ENCODE peak calls at places on chromosomes 4 and X, in ten cellular contexts. A, U, T, L, S, P, D, O, I and N are unnamed samples.

GRCh38 chr4:71333960-71334951 is 4.6 kb upstream of the SLC4A4 start:
- DNase-seq in O (no peak), A (no peak), P (no peak), S (no peak), I (no peak), D (peak; percentile 66), T (no peak), L (no peak), U (no peak), N (peak; percentile 70)

GRCh38 chrX:57573754-57574153 is 18.1 kb upstream of the ZXDB start:
- DNase-seq in D (peak; percentile 17), A (no peak), I (peak; percentile 57), U (no peak), P (no peak), O (no peak), T (no peak), L (peak; percentile 11), S (no peak), N (peak; percentile 3)

GRCh38 chrX:10326578-10326977 is 169.8 kb downstream of the CLCN4 start:
- DNase-seq in P (no peak), D (peak; percentile 43), S (peak; percentile 77), A (no peak), U (no peak), T (no peak), I (peak; percentile 30), O (no peak), L (peak; percentile 1), N (no peak)

GRCh38 chrX:554271-554670 is 76.3 kb upstream of the SHOX start:
- DNase-seq in I (no peak), O (no peak), T (no peak), S (no peak), U (no peak), D (no peak), L (no peak), A (no peak), P (no peak), N (no peak)

GRCh38 chr4:86129546-86129945 is 230.3 kb downstream of the MAPK10 start:
- DNase-seq in P (no peak), I (no peak), T (no peak), S (no peak), A (no peak), O (no peak), D (no peak), U (no peak), L (no peak), N (no peak)

GRCh38 chr4:53854991-53855885 is 209.2 kb downstream of the CHIC2 start:
- DNase-seq in S (no peak), O (no peak), A (no peak), L (no peak), T (no peak), U (peak; percentile 46), P (no peak), I (peak; percentile 10), D (peak; percentile 60), N (no peak)

GRCh38 chr4:83618991-83619390 is 83.1 kb downstream of the GPAT3 start:
- DNase-seq in U (no peak), O (peak; percentile 63), I (peak; percentile 80), D (peak; percentile 44), L (peak; percentile 26), T (no peak), S (no peak), A (no peak), P (no peak), N (no peak)

GRCh38 chrX:13077168-13077567 is 32.7 kb upstream of the FAM9C start:
- DNase-seq in T (no peak), I (peak; percentile 78), A (no peak), S (no peak), L (peak; percentile 64), O (no peak), D (peak; percentile 47), P (no peak), U (no peak), N (no peak)

GRCh38 chr4:18020145-18020670 is 1.3 kb downstream of the LCORL start:
- DNase-seq in A (no peak), O (peak; percentile 19), D (peak; percentile 12), P (no peak), T (no peak), U (no peak), I (peak; percentile 66), S (no peak), L (peak; percentile 27), N (no peak)

GRCh38 chr4:18022572-18023039 is 1.1 kb upstream of the LCORL start:
- DNase-seq in L (no peak), P (no peak), T (no peak), O (no peak), A (no peak), I (no peak), U (no peak), D (peak; percentile 5), S (no peak), N (no peak)

GRCh38 chr4:18021470-18021719 is 160 bp downstream of the LCORL start:
- DNase-seq in U (no peak), D (peak; percentile 20), O (no peak), T (no peak), P (no peak), L (no peak), S (no peak), A (peak; percentile 6), I (no peak), N (no peak)

GRCh38 chr4:18020671-18021469 is 685 bp downstream of the LCORL start:
- DNase-seq in U (peak; percentile 77), D (peak; percentile 83), T (peak; percentile 92), O (peak; percentile 70), A (peak; percentile 33), P (peak; percentile 39), I (peak; percentile 89), S (peak; percentile 81), L (peak; percentile 69), N (peak; percentile 47)

DNA sequence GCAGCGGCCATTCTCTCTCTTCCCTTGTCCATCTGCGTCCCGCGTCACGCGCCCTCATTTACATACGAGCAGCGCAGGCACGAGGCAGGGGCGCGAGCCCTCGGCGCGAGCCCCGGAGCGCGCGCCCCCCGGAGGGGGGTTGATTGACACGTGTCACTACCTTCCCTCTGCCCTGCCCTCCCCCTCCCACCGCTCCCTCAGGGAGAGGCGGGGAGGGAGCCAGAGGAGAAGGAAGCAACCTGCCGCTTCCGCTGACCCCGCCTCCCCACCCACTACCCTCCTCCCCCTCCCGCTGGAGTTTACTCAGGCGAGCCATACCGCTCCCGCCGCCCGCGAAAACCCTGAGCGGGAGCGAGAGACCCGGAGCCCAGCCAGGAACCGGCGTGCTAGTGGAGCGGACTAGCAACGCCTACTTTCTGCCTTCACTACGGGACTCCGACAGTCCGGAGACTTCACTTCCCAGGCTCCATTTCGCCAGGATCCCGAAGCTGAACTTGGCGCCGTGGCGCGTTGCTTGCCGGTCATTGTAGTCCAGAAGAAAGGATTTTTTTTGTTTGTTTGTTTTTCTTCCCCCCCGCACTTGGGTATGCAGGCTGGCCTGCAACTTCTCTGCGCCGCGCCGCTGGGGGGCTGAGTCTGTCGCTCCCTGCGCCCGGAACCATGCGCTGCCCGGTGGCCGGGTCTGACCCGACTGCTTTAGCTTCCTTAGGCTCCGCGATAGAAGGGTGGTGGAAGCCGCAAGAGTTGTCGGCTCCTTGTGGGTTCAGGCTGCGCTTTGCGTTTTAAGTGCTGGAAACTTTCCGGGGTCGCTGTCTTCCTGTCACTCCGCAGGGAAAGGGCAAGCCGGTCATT is at the start of gene LCORL:
- DNase-seq in T (peak; percentile 98), S (peak; percentile 93), I (peak; percentile 99), O (peak; percentile 93), L (peak; percentile 97), A (peak; percentile 85), P (peak; percentile 89), U (peak; percentile 94), D (peak; percentile 95), N (peak; percentile 97)
- TF ChIP-seq POLR2A in T (no peak), S (peak; percentile 40), I (peak; percentile 74), O (no peak), L (no peak), A (no peak), P (no peak), U (no peak), D (no peak), N (peak; percentile 35)

GRCh38 chrX:96372313-96373046 is 312.2 kb upstream of the DIAPH2 start:
- DNase-seq in A (no peak), O (no peak), D (peak; percentile 70), T (no peak), I (peak; percentile 67), U (no peak), S (peak; percentile 66), L (peak; percentile 43), P (no peak), N (peak; percentile 21)

DNA sequence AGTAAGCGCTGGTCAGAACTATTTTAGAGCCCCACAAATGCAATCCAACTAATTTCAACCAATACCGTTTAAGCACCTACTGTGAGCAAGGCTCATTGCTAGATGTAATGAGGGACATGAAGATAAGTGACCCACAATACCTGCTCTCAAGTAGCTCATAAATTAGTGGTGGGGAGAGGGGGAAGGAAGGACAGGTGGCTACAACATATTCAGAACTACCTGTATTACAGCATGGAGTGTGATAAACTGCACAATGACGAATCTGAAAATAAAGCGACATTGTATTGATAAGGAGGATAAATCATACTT is 311.6 kb upstream of the DIAPH2 start:
- DNase-seq in T (no peak), A (no peak), D (no peak), I (no peak), O (no peak), P (no peak), S (no peak), L (no peak), U (no peak), N (no peak)
- TF ChIP-seq CTCF in T (no peak), A (no peak), D (no peak), I (no peak), O (no peak), P (no peak), S (no peak), L (no peak), U (no peak), N (no peak)

DNA sequence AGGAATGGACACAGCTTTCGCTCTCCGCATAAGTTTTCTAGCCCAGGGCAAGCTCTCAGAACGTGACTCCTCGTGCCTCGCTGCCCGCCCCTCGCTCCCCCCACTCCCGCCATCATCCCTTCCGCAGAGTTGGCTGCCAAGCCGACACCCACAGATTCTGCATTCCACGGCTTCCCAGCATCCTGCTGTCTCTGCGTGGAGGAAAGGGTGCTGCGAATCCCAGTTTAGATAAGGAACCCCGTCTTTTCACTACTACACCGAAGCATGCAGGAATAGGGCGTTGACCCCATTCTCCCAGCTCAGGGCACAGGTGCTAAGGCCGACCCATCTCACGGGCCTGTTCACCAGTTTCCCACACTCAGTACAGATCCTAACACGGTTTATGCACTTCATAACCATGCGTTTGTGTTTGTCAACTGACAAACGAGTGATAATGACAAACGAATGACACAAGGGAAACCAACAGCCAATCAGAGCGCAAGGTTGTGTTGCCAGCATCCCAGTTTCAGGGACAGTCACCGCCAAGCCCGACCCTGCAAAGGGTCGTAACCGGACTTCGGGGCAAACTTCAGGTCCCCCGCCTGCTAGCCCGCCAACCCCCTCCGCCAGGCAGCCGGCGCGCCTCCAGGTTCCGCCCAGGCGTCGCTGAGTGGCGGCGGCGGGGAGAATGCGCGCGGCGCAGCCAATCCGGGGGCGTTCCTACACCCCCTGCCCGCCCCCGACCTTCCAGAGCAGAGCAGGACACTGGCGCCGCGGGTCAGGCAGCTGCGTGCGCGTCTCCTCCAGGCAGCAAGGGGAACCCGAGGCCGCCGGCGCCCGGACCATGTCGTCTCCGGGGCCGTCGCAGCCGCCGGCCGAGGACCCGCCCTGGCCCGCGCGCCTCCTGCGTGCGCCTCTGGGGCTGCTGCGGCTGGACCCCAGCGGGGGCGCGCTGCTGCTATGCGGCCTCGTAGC is at the start of gene CYP2U1:
- DNase-seq in I (no peak), O (peak; percentile 88), A (peak; percentile 79), L (peak; percentile 87), S (peak; percentile 68), P (peak; percentile 67), T (peak; percentile 97), U (peak; percentile 91), D (peak; percentile 67), N (peak; percentile 80)
- TF ChIP-seq POLR2A in I (no peak), O (peak; percentile 43), A (peak; percentile 72), L (no peak), S (peak; percentile 40), P (no peak), T (no peak), U (peak; percentile 79), D (no peak), N (peak; percentile 47)

GRCh38 chrX:131621650-131622049 is 77.8 kb downstream of the OR13H1 start:
- DNase-seq in I (no peak), A (no peak), L (no peak), T (no peak), S (no peak), D (no peak), O (no peak), P (no peak), U (no peak), N (no peak)

GRCh38 chrX:131626681-131627296 is 82.9 kb downstream of the OR13H1 start:
- DNase-seq in O (no peak), D (no peak), T (no peak), L (no peak), S (peak; percentile 48), A (no peak), P (no peak), U (no peak), I (no peak), N (no peak)
- TF ChIP-seq CTCF in O (no peak), D (no peak), T (no peak), L (no peak), S (peak; percentile 69), A (no peak), P (peak; percentile 43), U (no peak), I (peak; percentile 5), N (no peak)